ENCODE peak calls at places on chromosome 14, in ten cellular contexts. T is uterus; O is heart left ventricle; P is left ventricle myocardium inferior; F is IMR-90; G is GM12878; E is tibial nerve; L is CD8-positive, alpha-beta T cell; W is body of pancreas; I is A673. Z is an unnamed sample.
A peak's percentile ranks its signal among the peaks of the same experiment; 100 is the strongest.

GRCh38 chr14:90301580-90302181 is 30.1 kb downstream of the NRDE2 start:
- DNase-seq in T (no peak), O (no peak), P (no peak), F (peak; percentile 80), G (no peak), E (no peak), L (no peak), W (no peak), I (peak; percentile 71), Z (no peak)

GRCh38 chr14:24211311-24211710 is 2.0 kb downstream of the CHMP4A start:
- DNase-seq in T (no peak), O (no peak), P (no peak), F (no peak), G (no peak), E (no peak), L (no peak), W (no peak), I (no peak), Z (no peak)

GRCh38 chr14:80629606-80630005 is 311.9 kb downstream of the CEP128 start:
- DNase-seq in T (no peak), O (no peak), P (no peak), F (peak; percentile 40), G (no peak), E (no peak), L (no peak), W (no peak), I (no peak), Z (no peak)

GRCh38 chr14:52315355-52315718 is 1.2 kb downstream of the PTGER2 start:
- DNase-seq in T (no peak), O (no peak), P (no peak), F (peak; percentile 39), G (no peak), E (no peak), L (no peak), W (no peak), I (no peak), Z (no peak)

GRCh38 chr14:78092040-78092439 is 78.1 kb upstream of the NRXN3 start:
- DNase-seq in T (no peak), O (no peak), P (no peak), F (no peak), G (no peak), E (no peak), L (no peak), W (no peak), I (no peak), Z (no peak)

GRCh38 chr14:54881761-54882401 is 20.7 kb downstream of the GCH1 start:
- DNase-seq in T (no peak), O (no peak), P (no peak), F (peak; percentile 35), G (no peak), E (no peak), L (no peak), W (no peak), I (no peak), Z (no peak)

GRCh38 chr14:102439556-102439955 is 70.0 kb downstream of the ANKRD9 start:
- DNase-seq in T (no peak), O (no peak), P (no peak), F (no peak), G (no peak), E (no peak), L (no peak), W (no peak), I (no peak), Z (no peak)

GRCh38 chr14:83816755-83817154 is 1713.2 kb upstream of the FLRT2 start:
- DNase-seq in T (no peak), O (no peak), P (no peak), F (peak; percentile 74), G (no peak), E (no peak), L (no peak), W (no peak), I (no peak), Z (no peak)

GRCh38 chr14:95523051-95523817 is 6.8 kb upstream of the SYNE3 start:
- DNase-seq in T (no peak), O (no peak), P (no peak), F (peak; percentile 55), G (no peak), E (no peak), L (no peak), W (no peak), I (no peak), Z (no peak)

GRCh38 chr14:95522116-95522515 is 5.7 kb upstream of the SYNE3 start:
- DNase-seq in T (no peak), O (no peak), P (no peak), F (no peak), G (no peak), E (no peak), L (no peak), W (no peak), I (no peak), Z (no peak)

GRCh38 chr14:95524706-95525512 is 8.5 kb upstream of the SYNE3 start:
- DNase-seq in T (no peak), O (no peak), P (no peak), F (peak; percentile 71), G (no peak), E (no peak), L (no peak), W (no peak), I (no peak), Z (no peak)

GRCh38 chr14:95522556-95522955 is 6.1 kb upstream of the SYNE3 start:
- DNase-seq in T (no peak), O (no peak), P (no peak), F (no peak), G (no peak), E (no peak), L (no peak), W (no peak), I (no peak), Z (no peak)

GRCh38 chr14:95523818-95524448 is 7.5 kb upstream of the SYNE3 start:
- DNase-seq in T (no peak), O (no peak), P (no peak), F (peak; percentile 89), G (no peak), E (no peak), L (peak; percentile 67), W (no peak), I (peak; percentile 64), Z (no peak)
- TF ChIP-seq CTCF in T (no peak), O (peak; percentile 21), P (peak; percentile 42), F (no peak), G (no peak), E (no peak), L (no peak), W (peak; percentile 7), I (peak; percentile 50), Z (no peak)

DNA sequence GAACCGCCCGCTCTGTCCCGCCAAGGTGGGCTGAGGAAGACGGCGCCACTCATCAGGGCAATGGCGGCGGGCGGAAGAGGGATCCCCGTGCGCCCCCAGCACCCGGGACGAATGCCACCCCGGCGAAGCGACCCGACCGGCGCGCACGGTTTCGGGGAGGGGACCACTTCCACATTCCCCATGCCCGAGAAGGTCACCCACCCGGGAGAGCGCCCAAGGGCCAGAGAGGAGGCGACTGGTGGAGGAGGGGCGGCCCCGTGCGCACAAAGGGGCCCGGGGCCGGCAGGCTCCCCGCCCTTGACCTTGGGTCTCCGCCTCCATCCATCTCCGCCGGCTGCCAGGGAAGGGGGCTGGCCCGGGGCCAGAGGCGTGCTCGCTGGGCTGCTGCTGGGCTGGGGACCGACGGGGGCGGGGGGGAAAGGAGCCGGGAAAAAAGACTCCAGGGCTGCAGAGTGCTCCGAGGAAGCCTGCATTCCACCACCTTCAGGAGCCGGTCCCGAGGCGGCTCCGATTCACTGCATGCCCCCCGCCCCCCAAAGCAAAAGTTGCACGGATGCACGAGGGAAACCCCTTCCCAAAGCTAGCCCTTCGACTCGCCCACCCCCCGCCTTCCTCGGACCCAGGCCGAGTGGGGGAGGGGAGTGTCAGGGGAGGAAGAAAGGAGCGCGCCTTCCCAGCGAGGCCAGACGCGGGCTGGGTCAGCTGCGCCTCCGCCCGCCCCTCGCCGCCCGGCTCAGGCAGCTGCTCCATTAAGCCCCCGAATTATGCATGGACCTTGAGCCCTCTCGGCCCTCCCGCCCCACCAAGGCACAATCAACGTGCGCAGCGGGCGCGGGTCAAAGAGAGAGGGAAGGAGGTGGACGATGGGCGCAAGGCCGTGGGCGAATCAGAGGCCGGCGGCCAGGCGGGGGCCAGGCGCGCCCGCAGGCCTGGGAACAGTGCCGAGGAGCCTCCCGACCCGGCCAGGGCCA is 26.2 kb downstream of the BCL11B start:
- DNase-seq in T (no peak), O (no peak), P (no peak), F (no peak), G (no peak), E (no peak), L (no peak), W (no peak), I (no peak), Z (no peak)
- H3K4me3 ChIP-seq in T (no peak overlapping the region), O (no peak overlapping the region), P (peak overlapping the region; percentile 43), F (no peak overlapping the region), G (no peak overlapping the region), E (no peak overlapping the region), L (peak overlapping the region; percentile 38), W (no peak overlapping the region), I (peak overlapping the region; percentile 5), Z (no peak overlapping the region)

GRCh38 chr14:30194769-30195168 is 267.1 kb upstream of the PRKD1 start:
- DNase-seq in T (no peak), O (no peak), P (no peak), F (peak; percentile 91), G (no peak), E (no peak), L (no peak), W (no peak), I (peak; percentile 43), Z (no peak)

GRCh38 chr14:30193056-30193455 is 265.4 kb upstream of the PRKD1 start:
- DNase-seq in T (no peak), O (no peak), P (no peak), F (no peak), G (no peak), E (no peak), L (no peak), W (no peak), I (no peak), Z (no peak)

GRCh38 chr14:30195946-30196345 is 268.3 kb upstream of the PRKD1 start:
- DNase-seq in T (no peak), O (no peak), P (no peak), F (peak; percentile 15), G (no peak), E (no peak), L (no peak), W (no peak), I (peak; percentile 5), Z (no peak)

GRCh38 chr14:30191639-30192279 is 264.1 kb upstream of the PRKD1 start:
- DNase-seq in T (no peak), O (no peak), P (no peak), F (peak; percentile 47), G (no peak), E (no peak), L (no peak), W (no peak), I (no peak), Z (no peak)

DNA sequence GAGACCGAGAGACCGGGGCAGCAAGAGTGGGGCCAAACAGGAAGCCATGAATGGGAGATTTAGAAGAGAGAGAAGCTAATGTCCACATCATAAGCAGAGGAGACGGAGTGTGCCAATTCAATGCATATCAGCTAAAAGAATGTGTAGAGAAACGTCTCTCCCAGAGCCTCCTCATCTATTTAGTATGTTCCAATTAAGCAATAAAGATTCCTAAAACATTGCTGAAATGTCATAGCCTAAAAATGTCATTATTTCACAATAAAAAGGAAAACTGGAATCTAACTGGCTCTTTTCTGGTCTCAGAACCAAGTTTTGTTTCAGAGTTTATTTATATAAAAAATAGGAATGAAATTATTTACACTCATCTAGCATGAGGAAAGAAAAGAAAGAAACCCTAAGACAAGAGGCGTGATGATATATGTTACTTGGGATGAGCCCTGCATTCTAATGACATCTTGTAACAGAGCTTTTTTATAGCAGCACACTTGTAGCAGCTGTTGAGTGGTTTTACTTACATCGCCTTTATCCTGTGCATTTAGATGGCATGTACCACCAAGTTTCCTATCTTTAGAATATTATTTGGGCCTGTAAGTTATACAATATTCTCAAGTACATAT is 266.3 kb upstream of the PRKD1 start:
- DNase-seq in T (no peak), O (no peak), P (no peak), F (peak; percentile 94), G (no peak), E (no peak), L (no peak), W (no peak), I (no peak), Z (no peak)
- H3K9me3 ChIP-seq in T (no peaks in the 10 kb centered on the region), O (no peaks in the 10 kb centered on the region), P (no peaks in the 10 kb centered on the region), F (no peaks in the 10 kb centered on the region), G (no peaks in the 10 kb centered on the region), E (no peaks in the 10 kb centered on the region), L (no peaks in the 10 kb centered on the region), W (no peaks in the 10 kb centered on the region), I (no peaks in the 10 kb centered on the region), Z (no peaks in the 10 kb centered on the region)

DNA sequence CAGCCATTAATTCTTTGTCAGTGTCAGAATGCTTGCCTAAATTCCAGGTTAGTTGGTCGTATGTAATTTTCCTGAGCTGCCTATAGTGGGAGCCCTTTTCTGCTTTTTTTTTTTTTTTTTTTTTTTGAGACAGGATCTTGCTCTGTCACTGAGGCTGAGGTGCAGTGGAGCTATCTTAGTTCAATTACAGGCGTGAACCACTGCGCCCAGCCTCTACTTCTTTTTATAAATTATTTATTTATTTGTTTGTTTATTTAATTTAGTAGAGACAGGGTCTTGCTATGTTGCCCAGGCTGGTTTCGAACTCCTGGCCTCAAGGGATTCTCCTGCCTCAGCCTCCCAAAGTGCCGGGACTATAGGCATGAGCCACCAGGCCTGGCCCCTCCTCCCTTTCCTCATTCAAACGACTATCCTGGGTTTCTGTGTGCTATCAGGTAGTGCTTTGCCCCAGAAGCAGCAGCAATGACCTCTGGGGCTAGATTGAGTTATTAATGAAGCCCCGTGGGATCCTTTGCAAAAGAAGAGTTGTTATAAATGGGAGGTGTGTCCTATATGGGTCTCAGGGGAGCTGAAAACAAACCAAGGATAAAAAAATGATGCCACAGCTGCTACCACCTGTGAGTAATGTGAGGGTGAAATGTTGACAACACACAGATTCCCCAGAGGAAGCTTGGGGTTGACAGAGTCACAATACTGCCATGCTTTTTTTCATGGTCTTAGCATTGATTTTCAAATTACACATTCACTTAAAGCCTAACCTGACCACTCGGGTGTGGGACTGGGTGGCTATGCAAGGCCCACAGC is 34.6 kb upstream of the NFKBIA start:
- DNase-seq in T (no peak), O (no peak), P (no peak), F (no peak), G (peak; percentile 39), E (no peak), L (no peak), W (no peak), I (peak; percentile 37), Z (no peak)
- TF ChIP-seq CTCF in T (no peak), O (no peak), P (peak; percentile 35), F (peak; percentile 50), G (peak; percentile 62), E (no peak), L (no peak), W (no peak), I (peak; percentile 71), Z (no peak)

Z was measured in tibial artery.